ENCODE peak calls at places on chromosomes 6 and 20, in five cellular contexts. V is HCT116, W is neural progenitor cell, J is astrocyte, L is GM23248. E is an unnamed sample.

GRCh38 chr20:48166082-48166835 is 381.0 kb upstream of the SULF2 start:
- DNase-seq in V (no peak), W (no peak), J (no peak), L (no peak), E (no peak)

GRCh38 chr6:53731906-53732636 is 62.7 kb upstream of the LRRC1 start:
- DNase-seq in V (no peak), W (no peak), J (peak), L (no peak), E (no peak)

GRCh38 chr6:22643780-22644179 is 74.4 kb downstream of the HDGFL1 start:
- DNase-seq in V (no peak), W (no peak), J (no peak), L (no peak), E (no peak)

GRCh38 chr6:135851442-135852271 is at the start of gene PDE7B:
- DNase-seq in V (no peak), W (peak), J (peak), L (peak), E (peak)

GRCh38 chr6:140441256-140441655 is 1066.8 kb upstream of the CITED2 start:
- DNase-seq in V (no peak), W (peak), J (peak), L (peak), E (peak)

GRCh38 chr20:23235173-23236027 is 115.2 kb upstream of the NXT1 start:
- DNase-seq in V (peak), W (peak), J (peak), L (peak), E (peak)

GRCh38 chr20:555933-556332 is 12.3 kb upstream of the CSNK2A1 start:
- DNase-seq in V (no peak), W (no peak), J (peak), L (peak), E (no peak)

GRCh38 chr6:117483004-117483644 is 650 bp downstream of the DCBLD1 start:
- DNase-seq in V (no peak), W (peak), J (no peak), L (peak), E (peak)

GRCh38 chr6:145175470-145175869 is 559.9 kb downstream of the EPM2A start:
- DNase-seq in V (no peak), W (no peak), J (no peak), L (no peak), E (no peak)

GRCh38 chr20:58719971-58720371 is 27.4 kb downstream of the NPEPL1 start:
- DNase-seq in V (no peak), W (no peak), J (no peak), L (no peak), E (no peak)

GRCh38 chr6:7541175-7542064 is at the start of gene DSP:
- DNase-seq in V (peak), W (peak), J (no peak), L (peak), E (peak)

GRCh38 chr6:135567375-135568083 is 70.0 kb upstream of the AHI1 start:
- DNase-seq in V (no peak), W (no peak), J (no peak), L (no peak), E (no peak)

GRCh38 chr20:40705413-40705812 is 16.4 kb upstream of the MAFB start:
- DNase-seq in V (no peak), W (no peak), J (no peak), L (no peak), E (no peak)

GRCh38 chr20:40703981-40704530 is 15.0 kb upstream of the MAFB start:
- DNase-seq in V (no peak), W (no peak), J (no peak), L (no peak), E (no peak)

GRCh38 chr20:40704828-40705227 is 15.8 kb upstream of the MAFB start:
- DNase-seq in V (no peak), W (no peak), J (no peak), L (no peak), E (no peak)

GRCh38 chr20:40710608-40711007 is 21.6 kb upstream of the MAFB start:
- DNase-seq in V (no peak), W (no peak), J (no peak), L (peak), E (no peak)

GRCh38 chr20:40706977-40707582 is 18.0 kb upstream of the MAFB start:
- DNase-seq in V (peak), W (peak), J (no peak), L (peak), E (no peak)
- TF ChIP-seq EZH2 in V (no peak), W (no peak), J (no peak), L (no peak), E (no peak)

DNA sequence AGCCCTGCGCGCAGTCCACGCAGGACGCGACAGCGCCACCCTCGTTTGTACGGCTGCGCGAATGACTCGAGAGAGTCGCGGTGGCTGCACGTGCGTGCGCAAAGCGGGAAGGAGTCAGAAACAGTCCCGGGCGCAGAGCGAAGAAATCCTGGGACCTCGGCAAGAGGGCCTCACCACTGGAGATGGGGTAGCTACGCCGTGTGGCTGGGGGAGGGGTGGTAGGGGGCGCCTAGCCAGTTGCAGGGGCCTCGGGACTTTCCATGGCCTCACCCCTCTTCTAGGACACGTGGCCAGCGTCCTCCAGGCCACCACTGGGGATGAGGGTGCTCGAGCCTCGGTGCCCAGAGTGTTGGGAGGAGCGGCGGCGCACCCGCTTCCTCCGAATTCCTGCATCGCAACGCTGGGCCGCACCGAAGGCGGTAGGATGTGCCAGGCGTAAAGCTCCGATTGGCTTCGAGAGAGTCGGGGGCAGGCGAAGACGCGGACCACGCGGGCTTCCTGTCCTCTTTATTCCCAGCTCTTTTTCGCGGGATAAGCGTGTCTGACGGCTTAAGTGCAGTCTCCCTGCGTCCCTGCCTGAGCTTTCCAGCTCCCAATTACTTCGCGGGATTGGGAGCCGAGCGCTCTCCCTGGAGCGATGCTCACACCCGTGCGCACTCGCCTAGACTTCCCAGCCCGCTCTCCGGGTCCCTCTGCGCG is 38.7 kb downstream of the NCR2 start:
- DNase-seq in V (no peak), W (peak), J (no peak), L (peak), E (no peak)
- TF ChIP-seq EZH2 in V (no peak), W (peak), J (peak), L (peak), E (no peak)

DNA sequence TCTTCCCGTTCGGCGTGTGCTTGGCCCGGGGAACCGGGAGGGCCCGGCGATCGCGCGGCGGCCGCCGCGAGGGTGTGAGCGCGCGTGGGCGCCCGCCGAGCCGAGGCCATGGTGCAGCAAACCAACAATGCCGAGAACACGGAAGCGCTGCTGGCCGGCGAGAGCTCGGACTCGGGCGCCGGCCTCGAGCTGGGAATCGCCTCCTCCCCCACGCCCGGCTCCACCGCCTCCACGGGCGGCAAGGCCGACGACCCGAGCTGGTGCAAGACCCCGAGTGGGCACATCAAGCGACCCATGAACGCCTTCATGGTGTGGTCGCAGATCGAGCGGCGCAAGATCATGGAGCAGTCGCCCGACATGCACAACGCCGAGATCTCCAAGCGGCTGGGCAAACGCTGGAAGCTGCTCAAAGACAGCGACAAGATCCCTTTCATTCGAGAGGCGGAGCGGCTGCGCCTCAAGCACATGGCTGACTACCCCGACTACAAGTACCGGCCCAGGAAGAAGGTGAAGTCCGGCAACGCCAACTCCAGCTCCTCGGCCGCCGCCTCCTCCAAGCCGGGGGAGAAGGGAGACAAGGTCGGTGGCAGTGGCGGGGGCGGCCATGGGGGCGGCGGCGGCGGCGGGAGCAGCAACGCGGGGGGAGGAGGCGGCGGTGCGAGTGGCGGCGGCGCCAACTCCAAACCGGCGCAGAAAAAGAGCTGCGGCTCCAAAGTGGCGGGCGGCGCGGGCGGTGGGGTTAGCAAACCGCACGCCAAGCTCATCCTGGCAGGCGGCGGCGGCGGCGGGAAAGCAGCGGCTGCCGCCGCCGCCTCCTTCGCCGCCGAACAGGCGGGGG is 1.1 kb downstream of the SOX4 start:
- DNase-seq in V (no peak), W (peak), J (peak), L (peak), E (peak)
- TF ChIP-seq EZH2 in V (no peak), W (no peak), J (no peak), L (no peak), E (no peak)

DNA sequence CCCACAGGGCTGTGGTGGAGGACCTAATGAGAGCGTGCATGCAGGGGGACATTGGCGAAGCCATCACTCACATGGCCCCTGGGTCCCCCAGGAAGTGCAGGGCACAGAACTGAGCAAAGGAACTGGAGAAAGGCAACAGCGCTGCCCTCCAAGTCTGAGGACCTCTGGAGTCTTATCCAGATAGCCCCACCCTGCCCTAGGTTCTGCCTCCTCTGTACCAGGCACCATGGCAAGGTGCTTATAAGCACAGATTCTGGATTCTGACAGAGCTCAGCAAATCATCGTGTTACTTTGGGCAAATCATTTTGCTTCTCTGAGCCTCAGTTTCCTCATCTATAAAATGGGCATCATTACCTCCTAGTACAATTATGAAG is 44.5 kb downstream of the SLC13A3 start:
- DNase-seq in V (no peak), W (no peak), J (no peak), L (no peak), E (no peak)
- TF ChIP-seq EZH2 in V (no peak), W (no peak), J (no peak), L (no peak), E (no peak)

GRCh38 chr6:84066536-84066935 is 33.0 kb downstream of the MRAP2 start:
- DNase-seq in V (no peak), W (no peak), J (peak), L (no peak), E (no peak)
- TF ChIP-seq EZH2 in V (no peak), W (no peak), J (no peak), L (no peak), E (no peak)

E was measured in PC-9.